ENCODE peak calls at places on chromosomes 13 and 19, in six cellular contexts. V, Y, Z, P, X and D are unnamed samples.
A peak's percentile ranks its signal among the peaks of the same experiment; 100 is the strongest.

GRCh38 chr19:13974073-13974472 is 21.8 kb downstream of the DCAF15 start:
- DNase-seq in V (no peak), Y (no peak), Z (peak; percentile 47), P (no peak), X (no peak), D (no peak)

GRCh38 chr13:91714726-91715334 is 316.4 kb downstream of the GPC5 start:
- DNase-seq in V (no peak), Y (no peak), Z (no peak), P (no peak), X (no peak), D (no peak)

GRCh38 chr19:2945575-2946184 is 909 bp upstream of the ZNF77 start:
- DNase-seq in V (no peak), Y (no peak), Z (no peak), P (no peak), X (no peak), D (no peak)

GRCh38 chr19:54411033-54411432 is 4.2 kb upstream of the TTYH1 start:
- DNase-seq in V (no peak), Y (no peak), Z (no peak), P (no peak), X (no peak), D (no peak)

GRCh38 chr19:8610041-8610927 is at the start of gene ADAMTS10:
- DNase-seq in V (no peak), Y (peak; percentile 18), Z (no peak), P (peak; percentile 51), X (no peak), D (no peak)

GRCh38 chr19:53985863-53986262 is 5.6 kb upstream of the CACNG6 start:
- DNase-seq in V (no peak), Y (no peak), Z (no peak), P (no peak), X (no peak), D (no peak)

GRCh38 chr19:45790942-45791341 is 1.7 kb downstream of the DMWD start:
- DNase-seq in V (peak; percentile 54), Y (peak; percentile 28), Z (no peak), P (no peak), X (no peak), D (peak; percentile 28)

GRCh38 chr13:72458701-72459100 is 268.7 kb downstream of the MZT1 start:
- DNase-seq in V (no peak), Y (no peak), Z (no peak), P (no peak), X (no peak), D (no peak)

GRCh38 chr19:8576273-8576993 is 809 bp downstream of the MYO1F start:
- DNase-seq in V (peak; percentile 45), Y (peak; percentile 36), Z (no peak), P (no peak), X (no peak), D (no peak)

GRCh38 chr13:110646442-110647364 is 31.4 kb downstream of the NAXD start:
- DNase-seq in V (no peak), Y (no peak), Z (no peak), P (no peak), X (no peak), D (no peak)

GRCh38 chr13:110643324-110643723 is 28.0 kb downstream of the NAXD start:
- DNase-seq in V (no peak), Y (no peak), Z (peak; percentile 24), P (no peak), X (no peak), D (no peak)

GRCh38 chr13:110645750-110646149 is 30.4 kb downstream of the NAXD start:
- DNase-seq in V (no peak), Y (no peak), Z (no peak), P (no peak), X (no peak), D (no peak)

GRCh38 chr13:110643768-110644421 is 28.6 kb downstream of the NAXD start:
- DNase-seq in V (no peak), Y (no peak), Z (peak; percentile 23), P (no peak), X (no peak), D (no peak)

GRCh38 chr13:110644892-110645521 is 29.7 kb downstream of the NAXD start:
- DNase-seq in V (peak; percentile 69), Y (peak; percentile 66), Z (peak; percentile 77), P (peak; percentile 40), X (peak; percentile 20), D (no peak)
- H3K4me3 ChIP-seq in V (no peak overlapping the region), Y (no peak overlapping the region), Z (no peak overlapping the region), P (no peak overlapping the region), X (no peak overlapping the region), D (no peak overlapping the region)

GRCh38 chr19:18287836-18288772 is 6.7 kb upstream of the JUND start:
- DNase-seq in V (no peak), Y (no peak), Z (no peak), P (no peak), X (no peak), D (no peak)

GRCh38 chr19:18284710-18285430 is 3.4 kb upstream of the JUND start:
- DNase-seq in V (no peak), Y (no peak), Z (no peak), P (no peak), X (no peak), D (no peak)

GRCh38 chr19:18290250-18291018 is 9.0 kb upstream of the JUND start:
- DNase-seq in V (peak; percentile 81), Y (peak; percentile 62), Z (peak; percentile 40), P (no peak), X (peak; percentile 63), D (peak; percentile 84)

GRCh38 chr19:18289471-18290066 is 8.1 kb upstream of the JUND start:
- DNase-seq in V (no peak), Y (no peak), Z (no peak), P (no peak), X (no peak), D (no peak)

GRCh38 chr19:18286973-18287635 is 5.7 kb upstream of the JUND start:
- DNase-seq in V (no peak), Y (no peak), Z (no peak), P (no peak), X (no peak), D (no peak)
- TF ChIP-seq CTCF in V (no peak), Y (no peak), Z (no peak), P (no peak), X (no peak), D (no peak)

GRCh38 chr19:10641248-10641647 is 12.9 kb upstream of the ILF3 start:
- DNase-seq in V (no peak), Y (no peak), Z (no peak), P (no peak), X (no peak), D (no peak)

GRCh38 chr19:10639836-10640235 is 14.3 kb upstream of the ILF3 start:
- DNase-seq in V (no peak), Y (no peak), Z (no peak), P (no peak), X (no peak), D (peak; percentile 49)

GRCh38 chr19:10637894-10638293 is 12.5 kb downstream of the SLC44A2 start:
- DNase-seq in V (no peak), Y (no peak), Z (no peak), P (no peak), X (no peak), D (no peak)

GRCh38 chr19:10642473-10642872 is 11.7 kb upstream of the ILF3 start:
- DNase-seq in V (no peak), Y (no peak), Z (no peak), P (no peak), X (no peak), D (no peak)

DNA sequence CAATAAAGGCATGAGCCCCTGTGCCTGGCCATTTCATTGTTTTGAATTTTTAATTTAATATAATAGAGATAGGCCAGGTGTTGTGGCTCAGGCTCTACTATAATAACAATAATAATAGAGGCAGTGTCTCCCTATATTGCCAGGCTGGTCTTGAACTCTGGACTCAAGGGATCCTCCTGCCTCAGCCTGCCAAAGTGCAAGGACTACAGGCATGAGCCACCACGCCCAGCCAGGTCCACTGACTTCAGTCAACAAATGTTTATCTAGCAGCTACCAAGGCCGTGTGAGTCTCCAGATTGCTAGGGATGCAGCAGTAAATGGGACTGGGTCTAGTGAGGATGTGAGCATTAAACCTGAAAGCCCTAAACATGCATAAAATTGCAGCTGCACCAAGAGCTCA is 13.8 kb upstream of the ILF3 start:
- DNase-seq in V (no peak), Y (peak; percentile 58), Z (no peak), P (no peak), X (no peak), D (no peak)
- H3K36me3 ChIP-seq in V (no peaks in the 10 kb centered on the region), Y (no peaks in the 10 kb centered on the region), Z (peaks cover 85% of the 10 kb centered on the region), P (no peaks in the 10 kb centered on the region), X (peaks cover 43% of the 10 kb centered on the region), D (peaks cover 24% of the 10 kb centered on the region)

GRCh38 chr13:48412881-48413351 is at the start of gene LPAR6:
- DNase-seq in V (no peak), Y (no peak), Z (no peak), P (no peak), X (no peak), D (no peak)
- H3K4me3 ChIP-seq in V (peak within 1 kb of the TSS; percentile 30), Y (peak within 1 kb of the TSS; percentile 42), Z (peak within 1 kb of the TSS; percentile 39), P (peak within 1 kb of the TSS; percentile 49), X (peak within 1 kb of the TSS; percentile 38), D (no peak within 1 kb of the TSS)

DNA sequence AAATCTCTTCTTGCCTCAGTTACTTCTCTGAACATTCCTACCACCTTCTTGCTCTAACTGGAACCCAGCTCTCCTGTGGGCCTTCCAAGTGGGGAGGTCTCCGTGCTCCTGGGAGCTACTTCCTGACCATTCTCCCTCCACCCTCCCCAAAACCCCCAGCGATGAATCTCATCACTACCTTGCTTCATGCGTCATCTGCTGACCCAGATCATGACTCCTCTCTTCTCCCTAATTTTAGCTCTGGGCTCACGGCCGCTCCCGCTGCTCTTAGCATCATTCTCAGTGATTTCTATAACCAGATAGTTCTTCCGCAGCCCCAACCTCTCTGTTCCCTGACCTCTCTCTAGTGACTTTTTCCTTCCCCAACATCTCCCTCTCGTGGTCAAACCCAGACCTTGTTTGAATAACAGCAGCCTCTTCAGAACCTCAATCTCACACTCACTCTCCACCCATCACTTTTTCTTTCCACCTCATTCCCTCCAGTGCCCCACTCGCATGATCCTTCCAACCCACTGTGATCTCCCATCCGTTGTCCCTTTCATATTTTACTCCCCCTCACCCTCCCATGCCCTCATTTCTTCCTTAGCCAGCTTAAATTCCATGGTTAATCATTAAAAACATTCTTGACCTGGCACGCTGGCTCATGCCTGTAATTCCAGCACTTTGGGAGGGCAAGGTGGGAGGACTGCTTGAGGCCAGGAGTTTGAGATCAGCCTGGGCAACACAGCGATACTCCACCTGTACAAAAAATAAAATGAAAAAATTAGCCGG is 21.8 kb downstream of the MRPS12 start:
- DNase-seq in V (no peak), Y (peak; percentile 26), Z (peak; percentile 39), P (no peak), X (no peak), D (no peak)
- TF ChIP-seq CTCF in V (peak; percentile 52), Y (peak; percentile 48), Z (peak; percentile 17), P (no peak), X (peak; percentile 0), D (peak; percentile 66)